ENCODE peak calls at places on chromosomes 5 and 9, in six cellular contexts. D is AG10803, Z is brain microvascular endothelial cell, M is astrocyte, I is psoas muscle, X is lower lobe of right lung. G is an unnamed sample.

GRCh38 chr5:60325870-60326269 is 374.1 kb downstream of the DEPDC1B start:
- DNase-seq in D (no peak), Z (no peak), M (no peak), I (no peak), X (no peak), G (no peak)

GRCh38 chr5:131466171-131466766 is 168.8 kb downstream of the RAPGEF6 start:
- DNase-seq in D (peak), Z (peak), M (peak), I (no peak), X (no peak), G (peak)

GRCh38 chr5:74581988-74582365 is 58.6 kb downstream of the ENC1 start:
- DNase-seq in D (no peak), Z (no peak), M (peak), I (no peak), X (no peak), G (no peak)

GRCh38 chr9:124222109-124222508 is 35.6 kb upstream of the NEK6 start:
- DNase-seq in D (no peak), Z (no peak), M (no peak), I (peak), X (no peak), G (no peak)

GRCh38 chr5:73642296-73642695 is 16.3 kb downstream of the ARHGEF28 start:
- DNase-seq in D (no peak), Z (no peak), M (peak), I (no peak), X (no peak), G (no peak)

GRCh38 chr9:97441729-97442128 is 29.8 kb downstream of the TDRD7 start:
- DNase-seq in D (no peak), Z (no peak), M (peak), I (no peak), X (no peak), G (peak)

GRCh38 chr5:140251527-140251973 is 51.4 kb downstream of the PFDN1 start:
- DNase-seq in D (peak), Z (peak), M (peak), I (no peak), X (no peak), G (peak)

GRCh38 chr5:111699324-111699723 is 57.7 kb downstream of the NREP start:
- DNase-seq in D (no peak), Z (no peak), M (no peak), I (no peak), X (no peak), G (no peak)

GRCh38 chr9:87471746-87472145 is 25.9 kb upstream of the DAPK1 start:
- DNase-seq in D (no peak), Z (no peak), M (no peak), I (no peak), X (no peak), G (peak)

GRCh38 chr5:89584339-89584956 is 701.5 kb upstream of the MEF2C start:
- DNase-seq in D (peak), Z (peak), M (peak), I (no peak), X (no peak), G (peak)

GRCh38 chr5:168706655-168707069 is 127.5 kb upstream of the PANK3 start:
- DNase-seq in D (peak), Z (peak), M (peak), I (no peak), X (no peak), G (peak)

GRCh38 chr5:84215521-84215920 is 169.2 kb downstream of the EDIL3 start:
- DNase-seq in D (no peak), Z (no peak), M (no peak), I (no peak), X (no peak), G (no peak)

GRCh38 chr5:84729326-84729725 is 344.6 kb upstream of the EDIL3 start:
- DNase-seq in D (no peak), Z (no peak), M (peak), I (no peak), X (no peak), G (peak)

GRCh38 chr9:125238127-125238914 is 2.8 kb downstream of the HSPA5 start:
- DNase-seq in D (no peak), Z (no peak), M (no peak), I (no peak), X (no peak), G (no peak)

GRCh38 chr9:88710449-88710848 is 175.5 kb downstream of the NXNL2 start:
- DNase-seq in D (no peak), Z (no peak), M (no peak), I (no peak), X (no peak), G (no peak)

GRCh38 chr5:55324815-55325418 is 17.1 kb downstream of the MTREX start:
- DNase-seq in D (peak), Z (peak), M (peak), I (no peak), X (no peak), G (peak)

GRCh38 chr9:438961-439768 is 224.5 kb downstream of the DOCK8 start:
- DNase-seq in D (peak), Z (no peak), M (no peak), I (peak), X (no peak), G (peak)

GRCh38 chr9:113903514-113904077 is 27.5 kb downstream of the ZNF618 start:
- DNase-seq in D (no peak), Z (no peak), M (peak), I (no peak), X (no peak), G (no peak)

GRCh38 chr5:97297063-97297715 is 114.1 kb upstream of the RIOK2 start:
- DNase-seq in D (peak), Z (peak), M (peak), I (no peak), X (no peak), G (peak)

GRCh38 chr5:72752909-72753308 is 63.6 kb upstream of the TNPO1 start:
- DNase-seq in D (no peak), Z (no peak), M (no peak), I (no peak), X (no peak), G (no peak)

GRCh38 chr9:114588150-114588663 is 638 bp downstream of the ATP6V1G1 start:
- DNase-seq in D (peak), Z (no peak), M (peak), I (peak), X (no peak), G (peak)

GRCh38 chr5:15933481-15934207 is 245.9 kb downstream of the MARCHF11 start:
- DNase-seq in D (no peak), Z (no peak), M (peak), I (no peak), X (no peak), G (peak)

GRCh38 chr9:129383415-129384088 is 205.5 kb upstream of the IER5L start:
- DNase-seq in D (peak), Z (peak), M (peak), I (peak), X (peak), G (peak)

GRCh38 chr9:126880947-126881332 is 20.5 kb downstream of the ZBTB34 start:
- DNase-seq in D (no peak), Z (no peak), M (no peak), I (no peak), X (no peak), G (no peak)

GRCh38 chr5:69170969-69171368 is 4.0 kb downstream of the CCNB1 start:
- DNase-seq in D (no peak), Z (no peak), M (no peak), I (no peak), X (no peak), G (no peak)

GRCh38 chr9:129021091-129021490 is 7.0 kb downstream of the SH3GLB2 start:
- DNase-seq in D (no peak), Z (no peak), M (no peak), I (no peak), X (no peak), G (no peak)

GRCh38 chr9:137407590-137408300 is 15.2 kb downstream of the EXD3 start:
- DNase-seq in D (peak), Z (no peak), M (no peak), I (peak), X (no peak), G (no peak)

GRCh38 chr5:77390795-77391194 is 101.3 kb downstream of the WDR41 start:
- DNase-seq in D (peak), Z (peak), M (peak), I (no peak), X (no peak), G (peak)

GRCh38 chr9:22079873-22080341 is 70.8 kb upstream of the CDKN2B start:
- DNase-seq in D (peak), Z (no peak), M (peak), I (no peak), X (no peak), G (peak)

GRCh38 chr5:158013939-158014338 is 155.0 kb upstream of the CLINT1 start:
- DNase-seq in D (peak), Z (peak), M (peak), I (no peak), X (no peak), G (peak)

GRCh38 chr5:115601709-115602584 is at the start of gene TICAM2:
- DNase-seq in D (peak), Z (peak), M (peak), I (peak), X (peak), G (peak)

GRCh38 chr9:95857122-95857521 is 18.4 kb upstream of the ERCC6L2 start:
- DNase-seq in D (peak), Z (peak), M (peak), I (no peak), X (no peak), G (peak)

GRCh38 chr5:159100928-159101646 is 1.4 kb upstream of the EBF1 start:
- DNase-seq in D (peak), Z (no peak), M (no peak), I (no peak), X (no peak), G (no peak)

GRCh38 chr9:73269430-73270101 is 117.9 kb downstream of the ANXA1 start:
- DNase-seq in D (peak), Z (no peak), M (peak), I (no peak), X (no peak), G (peak)

GRCh38 chr5:130975847-130976246 is 189.2 kb downstream of the HINT1 start:
- DNase-seq in D (no peak), Z (no peak), M (no peak), I (no peak), X (no peak), G (no peak)

GRCh38 chr5:71922584-71923106 is 184.6 kb upstream of the MAP1B start:
- DNase-seq in D (peak), Z (peak), M (peak), I (no peak), X (no peak), G (peak)

GRCh38 chr9:91047993-91048607 is 246.5 kb downstream of the SYK start:
- DNase-seq in D (peak), Z (peak), M (peak), I (no peak), X (no peak), G (peak)

GRCh38 chr9:69649566-69650260 is 22.5 kb downstream of the APBA1 start:
- DNase-seq in D (peak), Z (peak), M (peak), I (no peak), X (no peak), G (peak)

GRCh38 chr9:100104314-100104713 is 5.3 kb downstream of the INVS start:
- DNase-seq in D (peak), Z (peak), M (peak), I (no peak), X (no peak), G (no peak)

GRCh38 chr9:122122903-122123632 is 30.0 kb upstream of the TTLL11 start:
- DNase-seq in D (peak), Z (peak), M (peak), I (peak), X (peak), G (peak)

DNA sequence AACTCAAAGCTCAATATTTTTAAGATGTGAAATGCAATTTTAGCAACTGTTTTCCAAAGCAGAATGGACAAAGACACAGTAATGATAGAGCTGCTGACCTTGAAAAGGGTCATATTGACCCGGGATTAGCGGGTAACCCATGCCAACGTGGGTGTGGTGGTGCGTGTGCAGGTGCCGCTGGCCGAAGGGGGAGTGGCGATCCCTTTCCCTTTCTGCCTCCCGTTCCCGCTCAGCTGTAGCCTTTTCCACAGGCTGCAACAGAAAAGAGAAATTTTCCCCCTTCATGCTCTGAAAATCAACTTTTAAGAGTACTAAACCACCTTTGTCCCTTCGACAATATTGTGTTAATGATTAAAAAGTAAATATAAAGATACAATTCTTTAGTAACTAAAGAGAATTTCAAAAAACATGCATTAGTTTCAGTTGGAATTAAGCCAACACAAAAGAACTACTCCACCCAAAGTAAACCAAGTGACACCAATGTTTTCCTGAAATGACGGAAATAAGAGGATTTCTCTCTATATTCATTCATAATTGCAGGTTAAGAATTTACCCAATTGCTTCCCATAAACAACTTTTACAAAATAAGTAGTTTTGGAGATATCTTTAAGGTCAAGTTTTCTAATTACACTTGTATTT is 105.2 kb downstream of the ZNF608 start:
- DNase-seq in D (no peak), Z (no peak), M (no peak), I (no peak), X (no peak), G (no peak)
- H3K4me3 ChIP-seq in D (no peak), Z (no peak), M (no peak), I (no peak), X (no peak), G (no peak)

GRCh38 chr9:33976414-33976813 is 72.3 kb downstream of the UBAP2 start:
- DNase-seq in D (no peak), Z (no peak), M (no peak), I (no peak), X (no peak), G (no peak)

GRCh38 chr9:33972698-33973097 is 76.0 kb downstream of the UBAP2 start:
- DNase-seq in D (no peak), Z (no peak), M (no peak), I (no peak), X (no peak), G (no peak)
- H3K4me3 ChIP-seq in D (no peak), Z (no peak), M (no peak), I (no peak), X (no peak), G (no peak)

DNA sequence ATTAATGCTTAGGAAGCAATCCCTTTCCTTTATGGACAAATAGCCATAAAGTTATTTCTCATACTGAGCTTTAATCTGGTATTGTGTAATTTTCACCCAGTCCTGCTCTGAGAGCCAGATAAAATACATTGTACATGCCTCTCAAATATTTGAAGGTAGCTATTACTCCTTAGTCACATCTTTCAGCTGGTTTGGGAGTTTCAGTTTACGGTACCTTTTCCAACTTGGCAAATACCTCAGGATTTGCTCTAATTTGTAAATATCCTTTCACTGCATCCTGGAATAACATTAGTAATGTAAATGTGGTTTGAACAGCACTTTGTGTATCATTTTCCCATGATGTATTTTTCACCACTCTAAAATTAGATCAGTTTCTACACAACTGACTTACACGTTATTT is 47.3 kb downstream of the ABHD17B start:
- DNase-seq in D (peak), Z (no peak), M (peak), I (no peak), X (no peak), G (peak)
- H3K4me3 ChIP-seq in D (no peak), Z (no peak), M (no peak), I (no peak), X (no peak), G (no peak)

DNA sequence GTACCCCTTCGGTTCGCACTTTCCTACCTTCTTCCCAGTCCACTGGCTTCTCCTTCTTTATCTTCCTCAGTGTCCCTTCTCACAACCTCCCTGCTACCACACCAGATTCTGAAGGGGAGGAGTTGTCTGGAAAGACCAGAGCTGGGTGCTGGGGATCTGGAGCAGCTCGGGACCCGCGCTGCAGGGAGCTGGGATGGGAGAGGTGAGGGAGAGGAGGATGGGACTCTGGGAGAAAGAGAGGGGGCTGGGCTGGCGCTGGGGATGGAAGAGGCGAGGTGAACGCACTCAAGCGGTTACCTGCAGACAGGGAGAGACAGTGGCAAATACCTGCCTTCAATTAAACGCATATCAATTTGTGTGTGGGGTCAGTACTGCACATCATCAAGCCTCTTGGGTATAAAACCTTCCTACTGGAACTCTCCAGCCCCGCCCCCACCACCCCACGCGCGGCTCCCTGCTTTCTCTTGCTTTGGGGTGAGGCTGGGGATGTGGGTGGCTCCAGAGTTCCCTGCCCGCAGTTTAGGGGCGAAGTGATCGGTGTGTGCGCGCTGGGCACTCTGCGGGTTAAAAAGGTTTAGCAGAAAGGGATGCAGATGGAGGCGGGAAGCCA is 1.1 kb upstream of the PAM start:
- DNase-seq in D (no peak), Z (no peak), M (no peak), I (peak), X (no peak), G (no peak)
- H3K4me3 ChIP-seq in D (peak), Z (peak), M (peak), I (peak), X (peak), G (peak)

DNA sequence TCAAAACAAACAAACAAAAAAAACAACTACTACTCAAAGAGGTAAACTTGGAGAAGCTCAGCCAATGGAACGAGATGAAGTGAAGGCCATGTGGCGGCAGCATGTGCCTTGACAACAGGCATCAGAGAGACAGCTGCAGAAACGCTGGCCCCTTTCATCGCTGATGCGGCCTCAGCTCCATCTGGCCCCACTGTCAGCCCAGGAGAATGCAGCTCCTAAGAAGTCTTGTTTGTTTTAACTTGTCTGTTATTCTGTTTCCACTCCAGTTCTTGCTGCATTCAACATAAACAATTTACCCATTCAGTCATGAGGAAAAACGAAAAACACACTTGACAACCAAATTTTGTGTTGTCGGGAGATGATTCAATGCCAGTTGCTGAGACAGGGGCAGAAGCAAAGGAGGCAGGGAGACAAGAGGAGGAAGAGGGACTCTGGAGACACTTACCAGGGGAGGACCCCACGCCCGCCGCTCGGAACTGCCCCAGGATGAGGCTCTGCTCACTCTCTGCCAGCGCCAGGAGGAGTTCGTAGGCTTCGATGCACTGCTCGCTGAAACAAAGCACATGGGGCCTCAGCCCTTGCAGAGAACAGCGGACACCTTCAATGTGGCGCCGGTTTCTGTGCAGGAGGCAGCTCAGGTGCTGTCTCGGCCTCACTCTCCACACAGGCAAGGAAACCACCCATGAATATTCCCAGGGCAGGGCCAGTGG is 91.2 kb downstream of the DCP2 start:
- DNase-seq in D (no peak), Z (no peak), M (no peak), I (no peak), X (no peak), G (no peak)
- H3K4me3 ChIP-seq in D (no peak), Z (no peak), M (no peak), I (no peak), X (no peak), G (no peak)

GRCh38 chr5:136135536-136135935 is 2.9 kb downstream of the SMAD5 start:
- DNase-seq in D (peak), Z (no peak), M (no peak), I (no peak), X (no peak), G (no peak)
- H3K4me3 ChIP-seq in D (no peak), Z (no peak), M (no peak), I (peak), X (no peak), G (no peak)

DNA sequence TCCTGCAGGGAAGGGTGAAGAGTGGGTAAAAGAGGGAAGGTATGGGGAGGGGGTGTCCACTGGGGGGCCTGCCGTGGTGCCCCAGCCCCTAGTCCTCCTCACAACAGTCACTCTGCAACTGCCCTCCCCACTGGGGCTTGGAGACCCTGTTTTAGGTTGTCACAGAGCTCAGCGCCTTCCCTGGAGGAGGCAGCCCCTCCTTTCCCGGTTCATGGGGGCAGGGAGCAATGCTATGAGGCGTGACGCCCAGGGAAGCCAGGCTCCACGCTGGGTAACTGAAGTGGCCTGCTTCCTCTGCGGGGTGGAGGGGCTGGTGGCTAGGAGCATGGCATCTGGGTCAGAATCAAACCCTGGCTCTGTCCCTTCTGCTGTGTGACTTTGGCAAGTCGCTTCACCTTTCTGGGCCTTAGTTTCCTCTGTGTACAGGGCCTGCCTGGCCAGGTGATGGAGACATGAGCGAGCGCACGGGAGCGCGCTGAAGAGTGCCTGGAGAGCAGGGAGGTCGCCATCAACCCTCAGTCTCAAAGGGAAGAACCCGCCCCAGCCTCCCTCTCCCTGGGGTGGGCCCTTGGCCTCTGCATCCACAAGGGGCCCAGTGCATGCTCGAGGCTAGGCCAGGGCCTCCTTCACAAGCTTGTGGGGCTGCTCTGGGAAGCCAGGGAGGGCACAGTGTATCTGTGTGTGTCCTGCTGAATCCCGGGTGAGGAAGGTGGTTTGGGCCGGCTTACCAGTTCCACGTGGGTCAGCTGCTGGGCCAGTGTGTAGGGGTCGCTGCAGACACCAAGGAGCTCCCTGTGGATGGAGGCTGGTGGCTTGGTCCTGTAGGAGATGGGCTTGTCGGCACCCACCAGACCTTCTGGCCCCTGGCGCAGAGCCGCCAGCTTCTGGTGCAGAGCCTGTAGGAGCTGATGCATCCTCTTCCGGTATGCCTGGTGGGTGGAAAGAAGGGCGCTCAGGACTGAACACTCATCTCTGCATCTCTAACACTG is 56.4 kb upstream of the RNF130 start:
- DNase-seq in D (no peak), Z (no peak), M (no peak), I (peak), X (no peak), G (no peak)
- H3K4me3 ChIP-seq in D (no peak), Z (no peak), M (no peak), I (no peak), X (no peak), G (no peak)